ENCODE peak calls at places on chromosomes 7 and 10, in four cellular contexts. P, N, K and D are unnamed samples. For H3K4me1, the result is how much of the 10 kb centered on the place peaks cover.

GRCh38 chr7:112135815-112136706 is 70.1 kb downstream of the DOCK4 start:
- DNase-seq in K (no peak), N (no peak), P (no peak), D (no peak)

GRCh38 chr10:25725917-25726716 is 207.9 kb upstream of the MYO3A start:
- DNase-seq in K (no peak), N (peak), P (peak), D (no peak)

GRCh38 chr10:94292448-94293118 is 70.2 kb downstream of the NOC3L start:
- DNase-seq in K (no peak), N (peak), P (no peak), D (peak)

GRCh38 chr10:124706876-124707516 is 37.2 kb downstream of the FAM53B start:
- DNase-seq in P (no peak), N (no peak), K (no peak), D (no peak)

GRCh38 chr10:104209575-104210198 is 22.5 kb downstream of the CFAP43 start:
- DNase-seq in K (no peak), P (peak), N (peak), D (no peak)

GRCh38 chr10:78264361-78264760 is 230.7 kb downstream of the RPS24 start:
- DNase-seq in P (no peak), N (no peak), K (no peak), D (no peak)

GRCh38 chr10:77504870-77505257 is 132.7 kb downstream of the KCNMA1 start:
- DNase-seq in N (peak), K (peak), P (peak), D (no peak)

GRCh38 chr7:147535619-147536200 is 1054.9 kb upstream of the C7orf33 start:
- DNase-seq in N (peak), K (no peak), P (no peak), D (no peak)

GRCh38 chr7:94671444-94672235 is 15.7 kb upstream of the SGCE start:
- DNase-seq in N (no peak), K (no peak), P (no peak), D (no peak)

GRCh38 chr7:111990597-111990996 is 215.6 kb downstream of the DOCK4 start:
- DNase-seq in N (no peak), K (no peak), P (no peak), D (no peak)

GRCh38 chr7:132390705-132391104 is 185.6 kb downstream of the PLXNA4 start:
- DNase-seq in P (no peak), K (no peak), N (peak), D (no peak)

GRCh38 chr7:156778201-156778600 is 114.8 kb downstream of the LMBR1 start:
- DNase-seq in K (no peak), N (no peak), P (no peak), D (no peak)

GRCh38 chr7:140404565-140405080 is 765 bp downstream of the RAB19 start:
- DNase-seq in N (no peak), P (no peak), K (no peak), D (no peak)

GRCh38 chr10:12501324-12501723 is 152.0 kb downstream of the CAMK1D start:
- DNase-seq in K (no peak), N (no peak), P (no peak), D (peak)

GRCh38 chr10:9051328-9051974 is 997.0 kb downstream of the GATA3 start:
- DNase-seq in N (no peak), P (no peak), K (no peak), D (no peak)

GRCh38 chr10:119286516-119286915 is 79.1 kb downstream of the GRK5 start:
- DNase-seq in N (no peak), P (no peak), K (no peak), D (no peak)
- H3K4me1 ChIP-seq in N (under half), P (under half), K (under half), D (half or more)

GRCh38 chr7:128912281-128912680 is 1.8 kb upstream of the KCP start:
- DNase-seq in K (no peak), N (no peak), P (no peak), D (no peak)
- TF ChIP-seq POLR2A in K (no peak), N (no peak), P (no peak), D (no peak)

DNA sequence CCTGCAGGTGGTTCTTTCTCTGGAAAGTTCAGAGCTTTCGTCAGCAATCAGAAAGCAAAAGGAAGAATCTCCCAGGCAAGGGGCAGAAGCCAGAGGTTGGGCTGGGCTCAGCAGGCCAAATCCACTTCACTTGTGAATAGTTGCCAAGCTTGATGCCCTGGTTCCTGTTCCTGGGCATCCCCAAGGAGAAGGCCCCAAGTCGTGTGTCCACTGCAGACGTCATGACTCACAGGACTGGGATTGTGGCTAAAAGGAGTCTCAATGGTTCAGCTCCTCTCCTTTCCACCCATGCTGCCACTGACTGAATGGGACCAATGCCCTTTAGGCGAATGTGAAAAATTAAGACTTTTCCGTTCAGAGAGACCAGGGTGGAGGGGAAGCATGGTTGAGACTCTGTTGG is 38.6 kb upstream of the TRIM8 start:
- DNase-seq in N (no peak), K (no peak), P (no peak), D (no peak)
- H3K4me1 ChIP-seq in N (under half), K (under half), P (under half), D (under half)

GRCh38 chr7:130948913-130949312 is 214.9 kb upstream of the KLF14 start:
- DNase-seq in K (no peak), P (no peak), N (no peak), D (no peak)

GRCh38 chr7:130951303-130951975 is 217.4 kb upstream of the KLF14 start:
- DNase-seq in P (no peak), K (no peak), N (no peak), D (no peak)

GRCh38 chr7:130949550-130949949 is 215.5 kb upstream of the KLF14 start:
- DNase-seq in K (no peak), N (no peak), P (no peak), D (no peak)

GRCh38 chr7:130950741-130951140 is 216.7 kb upstream of the KLF14 start:
- DNase-seq in K (no peak), N (no peak), P (no peak), D (no peak)

GRCh38 chr7:130950054-130950453 is 216.0 kb upstream of the KLF14 start:
- DNase-seq in N (no peak), P (no peak), K (no peak), D (no peak)
- TF ChIP-seq POLR2A in N (no peak), P (no peak), K (no peak), D (no peak)

DNA sequence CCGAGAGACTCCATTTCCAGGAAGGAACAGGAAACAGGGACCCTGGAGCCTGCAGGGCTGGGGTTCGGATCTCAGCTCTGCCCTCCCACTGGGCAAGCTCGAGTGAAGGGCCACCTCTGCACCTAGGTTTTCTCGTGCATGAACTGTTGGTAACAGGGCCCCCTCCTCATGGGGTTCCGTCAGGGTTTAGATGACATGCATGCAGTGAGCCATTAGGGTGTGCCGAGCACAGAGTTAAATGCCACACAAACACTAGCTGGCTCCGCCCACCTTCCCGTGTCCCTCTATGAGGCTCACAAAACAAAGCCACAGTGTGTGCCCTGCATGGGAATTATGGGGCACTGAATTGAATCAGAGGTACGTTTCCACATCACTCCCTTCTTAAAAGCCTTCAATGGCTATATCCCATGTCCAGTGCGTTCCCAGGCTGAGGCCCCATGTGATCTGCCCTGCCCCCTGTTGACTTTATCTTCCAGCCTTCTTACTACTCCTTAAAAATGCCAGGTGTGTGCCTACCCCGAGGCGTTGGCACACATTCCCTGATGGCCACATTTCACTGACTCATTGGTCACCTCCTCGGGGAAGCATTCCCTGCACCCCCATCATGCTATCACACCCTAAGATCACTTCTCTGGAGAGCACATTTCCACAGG is 35.8 kb downstream of the GSDME start:
- DNase-seq in P (no peak), K (no peak), N (no peak), D (no peak)
- H3K4me1 ChIP-seq in P (under half), K (under half), N (under half), D (under half)

DNA sequence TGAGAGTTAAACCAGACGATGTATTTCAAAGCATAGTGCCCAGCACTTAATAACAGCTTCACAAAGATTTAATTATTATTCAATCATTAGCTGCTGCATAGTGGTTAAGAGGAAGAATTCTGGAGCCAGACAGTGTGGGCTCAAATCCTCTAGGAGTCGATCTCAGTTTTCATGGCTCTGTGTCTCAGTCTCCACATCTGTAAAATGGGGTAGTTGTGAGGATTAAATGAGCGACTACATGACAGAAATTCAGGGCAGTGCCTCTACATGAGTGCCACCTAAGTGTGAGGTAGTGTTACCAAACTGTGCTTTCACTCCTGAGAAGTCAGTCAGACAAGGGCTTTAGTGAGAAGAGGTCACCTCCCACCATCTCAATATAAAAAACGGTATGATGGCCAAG is 81.7 kb upstream of the FGFR2 start:
- DNase-seq in K (no peak), N (no peak), P (no peak), D (no peak)
- TF ChIP-seq POLR2A in K (no peak), N (no peak), P (no peak), D (no peak)

GRCh38 chr7:45390180-45390579 is 184.0 kb upstream of the ADCY1 start:
- DNase-seq in N (no peak), K (no peak), P (no peak), D (no peak)
- H3K4me1 ChIP-seq in N (under half), K (under half), P (under half), D (under half)